ENCODE peak calls at places on chromosomes 4 and X, in nine cellular contexts. B is ovary; L is KBM-7; P is WTC11; C is LoVo; E is effector memory CD8-positive, alpha-beta T cell; H is GM13976; S is DMS 273 treated with DMSO at 0.1 percent for 48 hours; Q is endothelial cell. O is an unnamed sample.

GRCh38 chr4:153318696-153319320 is 25.7 kb upstream of the MND1 start:
- DNase-seq in C (peak), Q (no peak), L (peak), E (no peak), B (peak), S (peak), H (peak), P (no peak), O (peak)

GRCh38 chrX:12701625-12702024 is 89.6 kb upstream of the PRPS2 start:
- DNase-seq in L (peak), B (no peak), Q (peak), S (peak), C (peak), E (no peak), P (peak), H (peak), O (peak)

GRCh38 chrX:103503163-103503852 is 16.0 kb downstream of the RAB40A start:
- DNase-seq in P (no peak), S (no peak), C (no peak), B (no peak), Q (no peak), L (no peak), E (no peak), H (no peak), O (no peak)

GRCh38 chr4:107153228-107153627 is 117.1 kb upstream of the DKK2 start:
- DNase-seq in S (no peak), B (no peak), E (no peak), L (peak), Q (peak), C (peak), H (no peak), P (peak), O (no peak)

GRCh38 chr4:36111180-36111579 is 133.1 kb downstream of the ARAP2 start:
- DNase-seq in B (no peak), L (no peak), S (peak), Q (no peak), H (no peak), C (no peak), E (no peak), P (no peak), O (peak)

GRCh38 chrX:75989806-75990590 is 182.9 kb upstream of the PBDC1 start:
- DNase-seq in E (no peak), L (no peak), B (no peak), S (no peak), Q (no peak), H (no peak), P (no peak), C (no peak), O (no peak)

GRCh38 chr4:160202802-160203201 is 1099.9 kb downstream of the RAPGEF2 start:
- DNase-seq in Q (no peak), C (no peak), S (no peak), L (no peak), E (no peak), H (no peak), B (no peak), P (no peak), O (no peak)

GRCh38 chr4:143626134-143626859 is 74.2 kb downstream of the FREM3 start:
- DNase-seq in E (no peak), C (no peak), H (no peak), Q (no peak), S (no peak), B (peak), P (no peak), L (no peak), O (peak)

GRCh38 chrX:139882299-139882698 is 50.6 kb downstream of the ATP11C start:
- DNase-seq in C (no peak), B (no peak), L (no peak), H (no peak), E (no peak), Q (no peak), S (no peak), P (no peak), O (no peak)

GRCh38 chrX:134603806-134604700 is 54.2 kb downstream of the PLAC1 start:
- DNase-seq in S (no peak), Q (no peak), L (no peak), E (no peak), C (peak), H (no peak), B (peak), P (no peak), O (peak)

GRCh38 chr4:168923526-168924194 is 86.4 kb downstream of the CBR4 start:
- DNase-seq in P (peak), S (peak), B (peak), L (peak), E (peak), Q (peak), C (peak), H (peak), O (peak)

GRCh38 chrX:85992811-85993229 is 54.5 kb downstream of the CHM start:
- DNase-seq in L (no peak), H (no peak), Q (no peak), B (no peak), C (peak), S (no peak), P (no peak), E (no peak), O (peak)

GRCh38 chr4:44668521-44668920 is 9.7 kb upstream of the GUF1 start:
- DNase-seq in P (no peak), H (no peak), B (no peak), Q (no peak), S (no peak), C (no peak), E (no peak), L (no peak), O (no peak)

GRCh38 chr4:26406346-26406975 is 83.8 kb downstream of the CCKAR start:
- DNase-seq in L (peak), H (no peak), E (no peak), Q (no peak), P (no peak), S (no peak), B (no peak), C (peak), O (no peak)

GRCh38 chr4:19227701-19228100 is 1024.0 kb upstream of the SLIT2 start:
- DNase-seq in C (no peak), S (no peak), L (no peak), Q (no peak), E (no peak), H (no peak), B (no peak), P (no peak), O (no peak)

GRCh38 chr4:129239088-129239487 is 143.1 kb downstream of the C4orf33 start:
- DNase-seq in E (no peak), B (no peak), L (no peak), P (no peak), H (no peak), C (no peak), Q (no peak), S (no peak), O (no peak)

GRCh38 chr4:111045992-111046391 is 423.1 kb upstream of the PITX2 start:
- DNase-seq in B (no peak), L (no peak), Q (no peak), E (no peak), H (no peak), C (no peak), S (no peak), P (no peak), O (no peak)

GRCh38 chr4:142567199-142567598 is 278.9 kb downstream of the INPP4B start:
- DNase-seq in P (peak), C (peak), B (no peak), S (no peak), Q (no peak), E (peak), H (no peak), L (peak), O (no peak)